ENCODE peak calls at places on chromosomes 2 and 18, in six cellular contexts. G is fibroblast of lung, H is cardiac muscle cell, C is SK-N-SH, E is H9, V is psoas muscle. T is an unnamed sample.

GRCh38 chr2:241019441-241020139 is 21.2 kb downstream of the SNED1 start:
- DNase-seq in G (no peak), H (no peak), C (no peak), E (no peak), V (no peak), T (no peak)

GRCh38 chr2:101151859-101152194 is 645 bp upstream of the TBC1D8 start:
- DNase-seq in G (no peak), H (peak; percentile 17), C (no peak), E (no peak), V (no peak), T (no peak)

GRCh38 chr2:120036145-120036544 is 23.3 kb downstream of the EPB41L5 start:
- DNase-seq in G (no peak), H (no peak), C (no peak), E (no peak), V (no peak), T (no peak)

GRCh38 chr18:34400837-34401236 is 176.1 kb upstream of the NOL4 start:
- DNase-seq in G (no peak), H (no peak), C (no peak), E (no peak), V (no peak), T (no peak)

GRCh38 chr18:49690307-49690706 is 123.0 kb downstream of the ACAA2 start:
- DNase-seq in G (peak; percentile 97), H (no peak), C (no peak), E (no peak), V (no peak), T (no peak)

GRCh38 chr2:35228584-35228983 is 1127.0 kb upstream of the CRIM1 start:
- DNase-seq in G (no peak), H (no peak), C (no peak), E (no peak), V (no peak), T (no peak)

GRCh38 chr2:26324903-26325302 is 21.0 kb upstream of the SELENOI start:
- DNase-seq in G (no peak), H (no peak), C (no peak), E (no peak), V (no peak), T (no peak)

GRCh38 chr2:223641062-223641461 is 38.9 kb upstream of the SCG2 start:
- DNase-seq in G (peak; percentile 23), H (no peak), C (peak; percentile 14), E (no peak), V (no peak), T (no peak)

GRCh38 chr2:236171213-236172201 is 3.3 kb upstream of the GBX2 start:
- DNase-seq in G (no peak), H (no peak), C (peak; percentile 40), E (peak; percentile 56), V (no peak), T (no peak)

GRCh38 chr18:644395-645004 is 13.0 kb upstream of the TYMS start:
- DNase-seq in G (no peak), H (no peak), C (no peak), E (no peak), V (no peak), T (no peak)

GRCh38 chr2:69383178-69383812 is 3.7 kb downstream of the GFPT1 start:
- DNase-seq in G (no peak), H (no peak), C (no peak), E (no peak), V (no peak), T (no peak)

GRCh38 chr2:129812071-129812470 is 167.4 kb upstream of the RAB6C start:
- DNase-seq in G (no peak), H (no peak), C (no peak), E (no peak), V (peak; percentile 32), T (no peak)

GRCh38 chr2:9652898-9653479 is 22.2 kb upstream of the YWHAQ start:
- DNase-seq in G (no peak), H (peak; percentile 50), C (no peak), E (no peak), V (no peak), T (no peak)

GRCh38 chr18:65817178-65817577 is 66.4 kb downstream of the CDH7 start:
- DNase-seq in G (no peak), H (no peak), C (no peak), E (no peak), V (no peak), T (no peak)

GRCh38 chr2:160388464-160389263 is 104.9 kb downstream of the RBMS1 start:
- DNase-seq in G (no peak), H (no peak), C (no peak), E (no peak), V (no peak), T (peak; percentile 22)

GRCh38 chr2:85325466-85325811 is 2.4 kb downstream of the TGOLN2 start:
- DNase-seq in G (no peak), H (no peak), C (no peak), E (no peak), V (no peak), T (no peak)

GRCh38 chr2:109376115-109376514 is 237.7 kb downstream of the SEPTIN10 start:
- DNase-seq in G (no peak), H (no peak), C (no peak), E (peak; percentile 10), V (no peak), T (no peak)

GRCh38 chr18:56756971-56757370 is 105.8 kb downstream of the WDR7 start:
- DNase-seq in G (no peak), H (peak; percentile 2), C (no peak), E (no peak), V (no peak), T (no peak)

GRCh38 chr2:241064802-241065354 is 37.2 kb downstream of the MTERF4 start:
- DNase-seq in G (no peak), H (no peak), C (no peak), E (no peak), V (no peak), T (no peak)

GRCh38 chr18:36672437-36673344 is 156.1 kb downstream of the TPGS2 start:
- DNase-seq in G (peak; percentile 73), H (no peak), C (no peak), E (no peak), V (peak; percentile 67), T (no peak)

GRCh38 chr2:127578411-127578810 is 42.9 kb downstream of the MYO7B start:
- DNase-seq in G (no peak), H (no peak), C (no peak), E (no peak), V (no peak), T (no peak)

GRCh38 chr2:80778704-80779103 is 474.2 kb upstream of the LRRTM1 start:
- DNase-seq in G (no peak), H (no peak), C (no peak), E (no peak), V (no peak), T (no peak)

GRCh38 chr2:220966636-220967035 is 605.5 kb downstream of the EPHA4 start:
- DNase-seq in G (peak; percentile 72), H (no peak), C (no peak), E (no peak), V (no peak), T (no peak)

GRCh38 chr18:12595571-12596255 is 62.2 kb downstream of the SPIRE1 start:
- DNase-seq in G (no peak), H (no peak), C (no peak), E (no peak), V (no peak), T (no peak)
- H3K4me1 ChIP-seq in G (peaks cover 18% of the 10 kb centered on the region), H (peaks cover 34% of the 10 kb centered on the region), C (peaks cover 17% of the 10 kb centered on the region), E (no peaks in the 10 kb centered on the region), V (peaks cover 22% of the 10 kb centered on the region), T (peaks cover 7% of the 10 kb centered on the region)

GRCh38 chr2:4020649-4021048 is 317.3 kb downstream of the DCDC2C start:
- DNase-seq in G (no peak), H (no peak), C (no peak), E (no peak), V (no peak), T (no peak)

GRCh38 chr2:4020153-4020552 is 316.8 kb downstream of the DCDC2C start:
- DNase-seq in G (peak; percentile 1), H (no peak), C (no peak), E (no peak), V (no peak), T (no peak)

GRCh38 chr2:4029081-4029480 is 325.7 kb downstream of the DCDC2C start:
- DNase-seq in G (no peak), H (peak; percentile 12), C (no peak), E (no peak), V (no peak), T (no peak)

GRCh38 chr2:4024561-4024960 is 321.2 kb downstream of the DCDC2C start:
- DNase-seq in G (no peak), H (no peak), C (no peak), E (no peak), V (no peak), T (no peak)
- H3K9me3 ChIP-seq in G (no peaks in the 10 kb centered on the region), H (no peaks in the 10 kb centered on the region), C (no peaks in the 10 kb centered on the region), E (no peaks in the 10 kb centered on the region), V (no peaks in the 10 kb centered on the region), T (no peaks in the 10 kb centered on the region)

GRCh38 chr2:126041648-126042047 is 614.3 kb upstream of the GYPC start:
- DNase-seq in G (no peak), H (no peak), C (no peak), E (no peak), V (no peak), T (no peak)

GRCh38 chr2:126042089-126042488 is 613.9 kb upstream of the GYPC start:
- DNase-seq in G (no peak), H (no peak), C (no peak), E (no peak), V (no peak), T (no peak)

GRCh38 chr2:126038901-126039300 is 617.1 kb upstream of the GYPC start:
- DNase-seq in G (no peak), H (no peak), C (no peak), E (no peak), V (no peak), T (no peak)
- H3K27ac ChIP-seq in G (no peak overlapping the region), H (no peak overlapping the region), C (no peak overlapping the region), E (no peak overlapping the region), V (no peak overlapping the region), T (no peak overlapping the region)

GRCh38 chr2:112584134-112584890 is at the start of gene CHCHD5:
- DNase-seq in G (peak; percentile 97), H (peak; percentile 97), C (peak; percentile 87), E (peak; percentile 95), V (peak; percentile 95), T (peak; percentile 97)

GRCh38 chr2:112583497-112584133 is 794 bp upstream of the CHCHD5 start:
- DNase-seq in G (peak; percentile 32), H (no peak), C (peak; percentile 22), E (no peak), V (no peak), T (no peak)

GRCh38 chr2:112584891-112585250 is 462 bp downstream of the CHCHD5 start:
- DNase-seq in G (no peak), H (no peak), C (no peak), E (no peak), V (no peak), T (no peak)

GRCh38 chr2:112585400-112585799 is 991 bp downstream of the CHCHD5 start:
- DNase-seq in G (no peak), H (no peak), C (no peak), E (no peak), V (no peak), T (no peak)

DNA sequence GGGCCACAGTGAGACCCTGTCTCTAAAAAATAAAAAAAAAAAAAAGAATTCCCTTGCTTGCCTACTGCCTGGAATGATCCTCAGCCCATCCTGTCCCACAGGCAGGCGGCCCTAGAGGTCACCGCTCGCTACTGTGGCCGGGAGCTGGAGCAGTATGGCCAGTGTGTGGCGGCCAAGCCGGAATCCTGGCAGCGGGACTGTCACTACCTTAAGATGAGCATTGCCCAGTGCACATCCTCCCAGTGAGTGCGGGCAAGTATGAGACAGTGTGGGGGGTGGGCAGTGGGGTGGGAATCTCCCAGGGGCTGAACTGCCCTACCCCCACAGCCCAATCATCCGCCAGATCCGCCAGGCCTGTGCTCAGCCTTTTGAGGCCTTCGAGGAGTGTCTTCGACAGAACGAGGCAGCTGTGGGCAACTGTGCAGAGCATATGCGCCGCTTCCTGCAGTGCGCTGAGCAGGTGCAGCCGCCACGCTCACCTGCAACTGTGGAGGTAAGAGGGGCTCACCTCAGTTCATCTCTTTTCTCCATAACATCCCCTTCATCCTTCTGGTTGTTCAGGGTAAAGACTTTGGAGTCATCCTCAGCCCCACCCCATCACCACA is 1.6 kb downstream of the CHCHD5 start:
- DNase-seq in G (no peak), H (no peak), C (no peak), E (no peak), V (no peak), T (no peak)
- H3K4me1 ChIP-seq in G (peaks cover 9% of the 10 kb centered on the region), H (peaks cover 10% of the 10 kb centered on the region), C (peaks cover 8% of the 10 kb centered on the region), E (no peaks in the 10 kb centered on the region), V (peaks cover 20% of the 10 kb centered on the region), T (peaks cover 29% of the 10 kb centered on the region)